ENCODE peak calls at places on chromosomes 4 and X, in seven cellular contexts. K is neural progenitor cell, A is uterus, R is OCI-LY7, M is thoracic aorta, Q is SJSA1, U is fibroblast of lung. P is an unnamed sample. For H3K4me1, the result is how much of the 10 kb centered on the place peaks cover.

GRCh38 chr4:100016191-100016590 is 66.1 kb upstream of the H2AZ1 start:
- DNase-seq in K (no peak), A (no peak), R (no peak), M (no peak), Q (peak), U (peak), P (no peak)

GRCh38 chrX:41005445-41005992 is 79.7 kb upstream of the USP9X start:
- DNase-seq in K (no peak), A (no peak), R (no peak), M (no peak), Q (no peak), U (no peak), P (no peak)

GRCh38 chr4:109229028-109229427 is 73.4 kb downstream of the COL25A1 start:
- DNase-seq in K (no peak), A (no peak), R (no peak), M (no peak), Q (no peak), U (no peak), P (no peak)

GRCh38 chr4:99763635-99764101 is 53.0 kb upstream of the DAPP1 start:
- DNase-seq in K (no peak), A (no peak), R (no peak), M (peak), Q (peak), U (peak), P (peak)

GRCh38 chr4:658031-658667 is 15.9 kb downstream of the ATP5ME start:
- DNase-seq in K (no peak), A (no peak), R (no peak), M (no peak), Q (no peak), U (no peak), P (no peak)

GRCh38 chr4:115366390-115366789 is 253.0 kb upstream of the NDST4 start:
- DNase-seq in K (no peak), A (no peak), R (no peak), M (no peak), Q (no peak), U (no peak), P (no peak)

GRCh38 chrX:148541461-148541983 is 41.1 kb downstream of the AFF2 start:
- DNase-seq in K (no peak), A (no peak), R (peak), M (no peak), Q (no peak), U (no peak), P (no peak)

GRCh38 chrX:2664497-2664896 is 26.6 kb upstream of the CD99 start:
- DNase-seq in K (no peak), A (peak), R (no peak), M (peak), Q (no peak), U (peak), P (peak)

GRCh38 chr4:48906283-48907173 is at the start of gene OCIAD2:
- DNase-seq in K (peak), A (peak), R (peak), M (no peak), Q (peak), U (peak), P (peak)

GRCh38 chr4:25818293-25819240 is 44.2 kb downstream of the SEL1L3 start:
- DNase-seq in K (no peak), A (no peak), R (no peak), M (no peak), Q (no peak), U (no peak), P (no peak)

GRCh38 chr4:25817059-25817681 is 45.6 kb downstream of the SEL1L3 start:
- DNase-seq in K (no peak), A (no peak), R (no peak), M (no peak), Q (peak), U (peak), P (no peak)

GRCh38 chr4:25814737-25815136 is 48.1 kb downstream of the SEL1L3 start:
- DNase-seq in K (no peak), A (no peak), R (no peak), M (no peak), Q (no peak), U (no peak), P (no peak)

GRCh38 chr4:25815586-25815985 is 47.2 kb downstream of the SEL1L3 start:
- DNase-seq in K (no peak), A (no peak), R (no peak), M (no peak), Q (no peak), U (no peak), P (no peak)

DNA sequence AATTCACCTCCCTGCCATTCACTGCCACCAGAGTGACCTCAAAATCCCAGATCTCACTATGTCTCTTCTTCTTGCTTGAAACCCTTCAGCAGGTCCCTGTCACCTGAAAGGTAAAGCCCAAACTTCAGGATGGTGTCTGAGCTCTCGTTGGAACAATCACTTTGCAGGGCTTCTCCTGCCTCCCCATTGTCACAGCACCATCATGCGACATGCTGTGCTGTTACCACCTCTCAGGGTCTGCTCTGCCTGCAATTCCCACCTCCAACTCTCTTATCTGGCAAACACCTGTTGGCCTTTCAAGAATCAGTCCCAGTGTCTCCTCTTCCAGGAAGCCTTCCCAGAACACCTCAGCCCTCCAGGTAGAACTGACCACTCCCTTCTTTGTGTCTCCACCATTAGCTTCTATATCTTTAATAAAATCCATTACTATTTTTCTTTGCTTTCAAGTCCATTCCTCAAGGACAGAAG is 46.2 kb downstream of the SEL1L3 start:
- DNase-seq in K (no peak), A (no peak), R (no peak), M (no peak), Q (no peak), U (no peak), P (no peak)
- H3K4me1 ChIP-seq in K (under half), A (under half), R (under half), M (under half), Q (half or more), U (under half), P (under half)

DNA sequence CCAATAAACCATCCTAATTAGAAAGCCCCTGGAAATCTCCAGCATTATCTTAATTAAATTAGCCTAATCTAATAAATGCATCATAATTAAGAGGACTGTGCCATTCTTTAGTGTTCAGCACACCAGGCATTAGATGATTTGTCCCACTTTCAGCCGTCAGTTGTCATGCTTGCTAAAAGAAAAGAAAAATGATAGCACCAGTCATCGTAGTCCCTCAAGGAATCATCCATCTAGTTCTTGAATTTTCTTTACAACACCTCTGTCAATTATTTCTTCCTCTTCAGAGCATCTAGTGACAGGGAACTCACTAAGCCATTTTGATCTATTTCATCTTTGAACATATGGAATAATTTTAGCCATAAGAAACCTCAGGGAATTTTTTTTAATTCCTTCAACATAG is 156.0 kb downstream of the PALLD start:
- DNase-seq in K (no peak), A (no peak), R (no peak), M (no peak), Q (no peak), U (no peak), P (no peak)
- H3K4me1 ChIP-seq in K (under half), A (under half), R (under half), M (under half), Q (under half), U (under half), P (under half)

DNA sequence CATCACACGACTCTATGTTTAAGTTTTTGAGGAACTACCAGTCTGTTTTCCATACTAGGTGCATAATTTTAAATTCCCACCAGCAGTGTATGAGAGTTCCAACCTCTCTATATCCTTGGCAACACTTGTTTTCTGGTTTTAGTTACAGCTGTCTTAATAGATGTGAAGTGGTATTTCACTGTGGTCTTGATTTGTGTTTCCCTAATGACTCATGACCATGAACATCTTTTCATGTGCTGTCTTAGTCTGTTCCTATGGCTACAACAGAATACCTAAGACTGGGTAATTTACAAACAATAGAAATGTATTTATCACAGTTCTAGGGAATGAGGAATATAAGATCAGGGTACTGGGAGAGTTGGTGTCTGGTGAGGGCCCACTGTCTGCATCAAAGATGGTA is 51.5 kb upstream of the GPR78 start:
- DNase-seq in K (no peak), A (no peak), R (no peak), M (no peak), Q (peak), U (no peak), P (no peak)
- H3K4me1 ChIP-seq in K (under half), A (under half), R (under half), M (under half), Q (half or more), U (under half), P (under half)

DNA sequence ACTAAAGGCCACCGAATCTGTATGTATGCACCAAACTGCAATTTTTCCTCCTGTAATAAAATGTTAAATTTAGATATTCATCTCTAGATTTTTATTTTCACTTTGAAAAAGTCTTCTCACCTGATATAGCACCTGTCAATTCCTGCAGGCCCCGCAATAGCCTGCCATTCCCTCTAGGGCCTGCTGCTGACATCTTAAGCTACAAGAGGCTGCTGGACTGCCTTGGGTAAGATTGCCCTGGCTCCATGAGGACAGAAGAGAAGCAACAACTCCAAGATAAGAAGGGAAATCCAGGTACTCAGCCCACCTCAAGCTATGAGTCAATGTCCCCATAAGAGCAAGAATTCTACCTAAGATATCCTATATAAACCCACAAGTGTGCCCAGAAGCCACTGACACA is 230.2 kb upstream of the AGTR2 start:
- DNase-seq in K (no peak), A (no peak), R (no peak), M (no peak), Q (no peak), U (no peak), P (no peak)
- H3K4me1 ChIP-seq in K (under half), A (under half), R (under half), M (under half), Q (under half), U (under half), P (under half)